ENCODE peak calls at places on chromosomes 3 and 15, in nine cellular contexts. K is H1, I is GM23338, T is cardiac fibroblast, D is progenitor cell of endocrine pancreas, C is tibial artery, Z is left ventricle myocardium inferior, X is fibroblast of lung, B is foreskin keratinocyte. S is an unnamed sample.

GRCh38 chr3:184336484-184337230 is 743 bp upstream of the FAM131A start:
- DNase-seq in C (peak; percentile 77), K (no peak), X (peak; percentile 75), I (peak; percentile 83), D (no peak), T (peak; percentile 80), Z (no peak), B (peak; percentile 48), S (no peak)

GRCh38 chr3:168093229-168093628 is 2.5 kb downstream of the GOLIM4 start:
- DNase-seq in D (no peak), T (no peak), X (no peak), I (no peak), B (no peak), Z (no peak), C (no peak), K (no peak), S (no peak)

GRCh38 chr3:124157000-124157712 is 165.2 kb upstream of the ROPN1 start:
- DNase-seq in K (no peak), T (no peak), B (no peak), C (no peak), I (no peak), X (peak; percentile 11), D (no peak), Z (no peak), S (no peak)

GRCh38 chr3:61824553-61825135 is 263.3 kb downstream of the PTPRG start:
- DNase-seq in T (no peak), D (no peak), C (no peak), X (no peak), B (no peak), Z (no peak), K (no peak), I (no peak), S (no peak)

GRCh38 chr15:94287794-94288246 is 56.5 kb downstream of the MCTP2 start:
- DNase-seq in D (no peak), I (peak; percentile 27), B (no peak), C (no peak), T (no peak), X (no peak), K (no peak), Z (no peak), S (no peak)

GRCh38 chr3:159856496-159857098 is 132.0 kb upstream of the IL12A start:
- DNase-seq in T (no peak), Z (no peak), I (no peak), C (no peak), X (no peak), B (no peak), K (no peak), D (no peak), S (no peak)

GRCh38 chr15:79858469-79858868 is 38.3 kb downstream of the MTHFS start:
- DNase-seq in X (no peak), D (no peak), K (no peak), I (no peak), C (no peak), B (peak; percentile 13), T (peak; percentile 33), Z (no peak), S (no peak)

GRCh38 chr3:129238945-129239705 is 10.3 kb upstream of the COPG1 start:
- DNase-seq in K (no peak), I (no peak), D (no peak), T (peak; percentile 82), Z (peak; percentile 26), B (peak; percentile 57), X (peak; percentile 72), C (no peak), S (no peak)

GRCh38 chr3:178320481-178321352 is 215.5 kb upstream of the KCNMB2 start:
- DNase-seq in X (peak; percentile 68), C (no peak), Z (peak; percentile 73), I (no peak), T (peak; percentile 67), D (no peak), B (peak; percentile 74), K (no peak), S (peak; percentile 19)

GRCh38 chr15:79458491-79458890 is 26.4 kb downstream of the MINAR1 start:
- DNase-seq in C (no peak), D (no peak), K (no peak), I (no peak), Z (no peak), X (no peak), B (no peak), T (no peak), S (no peak)

GRCh38 chr3:167274141-167274874 is 105.8 kb downstream of the ZBBX start:
- DNase-seq in X (no peak), I (no peak), C (no peak), Z (no peak), T (no peak), D (no peak), B (no peak), K (no peak), S (no peak)

GRCh38 chr15:38563723-38564519 is 693 bp downstream of the RASGRP1 start:
- DNase-seq in I (peak; percentile 57), K (no peak), C (peak; percentile 70), D (peak; percentile 75), T (peak; percentile 50), Z (peak; percentile 64), X (peak; percentile 35), B (peak; percentile 38), S (no peak)

GRCh38 chr15:38565287-38565670 is 665 bp upstream of the RASGRP1 start:
- DNase-seq in D (no peak), Z (no peak), K (no peak), X (no peak), B (no peak), T (no peak), I (no peak), C (no peak), S (no peak)

GRCh38 chr15:38562278-38562677 is 2.3 kb downstream of the RASGRP1 start:
- DNase-seq in C (no peak), K (no peak), Z (no peak), B (no peak), X (no peak), I (peak; percentile 9), T (no peak), D (no peak), S (no peak)

GRCh38 chr15:38560456-38560926 is 4.1 kb downstream of the RASGRP1 start:
- DNase-seq in I (no peak), B (no peak), Z (no peak), K (no peak), C (no peak), D (no peak), T (no peak), X (no peak), S (no peak)

GRCh38 chr15:38564557-38565286 is at the start of gene RASGRP1:
- DNase-seq in C (peak; percentile 65), Z (peak; percentile 51), D (peak; percentile 60), X (peak; percentile 33), B (no peak), I (peak; percentile 86), T (peak; percentile 37), K (no peak), S (no peak)
- TF ChIP-seq CTCF in C (no peak), Z (no peak), D (no peak), X (no peak), B (peak; percentile 50), I (no peak), T (no peak), K (peak; percentile 31), S (peak; percentile 68)

GRCh38 chr3:13391308-13391707 is 28.8 kb downstream of the NUP210 start:
- DNase-seq in X (no peak), B (no peak), Z (no peak), T (no peak), D (no peak), C (no peak), K (no peak), I (peak; percentile 20), S (no peak)
- TF ChIP-seq CTCF in X (no peak), B (peak; percentile 34), Z (peak; percentile 14), T (no peak), D (peak; percentile 25), C (no peak), K (peak; percentile 41), I (peak; percentile 32), S (no peak)

GRCh38 chr3:188931531-188931930 is 240.2 kb upstream of the TPRG1 start:
- DNase-seq in T (no peak), D (no peak), B (no peak), C (no peak), K (no peak), I (no peak), Z (no peak), X (no peak), S (no peak)

GRCh38 chr3:188927971-188928370 is 243.8 kb upstream of the TPRG1 start:
- DNase-seq in Z (no peak), K (no peak), D (no peak), T (no peak), I (no peak), C (no peak), B (no peak), X (no peak), S (no peak)

GRCh38 chr3:188926141-188926540 is 245.6 kb upstream of the TPRG1 start:
- DNase-seq in D (no peak), X (peak; percentile 40), Z (no peak), C (no peak), I (no peak), B (no peak), K (no peak), T (no peak), S (no peak)

GRCh38 chr3:188926741-188927650 is 244.8 kb upstream of the TPRG1 start:
- DNase-seq in X (no peak), I (no peak), D (no peak), B (no peak), T (no peak), C (no peak), Z (no peak), K (no peak), S (no peak)

DNA sequence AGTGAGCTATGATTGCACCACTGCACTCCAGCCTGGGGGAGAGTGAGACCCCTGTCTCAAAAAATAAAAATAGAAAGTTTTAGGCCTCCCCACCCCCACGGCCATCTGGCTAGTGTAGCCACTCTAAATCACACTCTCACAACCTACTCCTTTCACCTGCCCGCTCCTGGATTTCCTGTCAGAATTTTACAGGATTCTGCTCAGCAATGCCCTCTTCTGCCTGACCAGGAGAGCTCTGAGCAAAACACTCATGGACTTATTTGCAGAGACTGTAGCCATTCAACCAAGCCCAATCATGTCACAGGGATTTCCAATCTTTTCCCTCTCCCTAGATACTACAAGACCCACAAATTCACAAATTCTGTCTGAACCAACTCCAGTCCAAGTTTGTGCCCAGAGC is 242.6 kb upstream of the TPRG1 start:
- DNase-seq in I (peak; percentile 44), X (no peak), B (peak; percentile 41), Z (no peak), D (no peak), C (no peak), T (peak; percentile 32), K (no peak), S (no peak)
- TF ChIP-seq CTCF in I (no peak), X (no peak), B (peak; percentile 66), Z (peak; percentile 50), D (peak; percentile 29), C (no peak), T (peak; percentile 8), K (peak; percentile 33), S (no peak)

DNA sequence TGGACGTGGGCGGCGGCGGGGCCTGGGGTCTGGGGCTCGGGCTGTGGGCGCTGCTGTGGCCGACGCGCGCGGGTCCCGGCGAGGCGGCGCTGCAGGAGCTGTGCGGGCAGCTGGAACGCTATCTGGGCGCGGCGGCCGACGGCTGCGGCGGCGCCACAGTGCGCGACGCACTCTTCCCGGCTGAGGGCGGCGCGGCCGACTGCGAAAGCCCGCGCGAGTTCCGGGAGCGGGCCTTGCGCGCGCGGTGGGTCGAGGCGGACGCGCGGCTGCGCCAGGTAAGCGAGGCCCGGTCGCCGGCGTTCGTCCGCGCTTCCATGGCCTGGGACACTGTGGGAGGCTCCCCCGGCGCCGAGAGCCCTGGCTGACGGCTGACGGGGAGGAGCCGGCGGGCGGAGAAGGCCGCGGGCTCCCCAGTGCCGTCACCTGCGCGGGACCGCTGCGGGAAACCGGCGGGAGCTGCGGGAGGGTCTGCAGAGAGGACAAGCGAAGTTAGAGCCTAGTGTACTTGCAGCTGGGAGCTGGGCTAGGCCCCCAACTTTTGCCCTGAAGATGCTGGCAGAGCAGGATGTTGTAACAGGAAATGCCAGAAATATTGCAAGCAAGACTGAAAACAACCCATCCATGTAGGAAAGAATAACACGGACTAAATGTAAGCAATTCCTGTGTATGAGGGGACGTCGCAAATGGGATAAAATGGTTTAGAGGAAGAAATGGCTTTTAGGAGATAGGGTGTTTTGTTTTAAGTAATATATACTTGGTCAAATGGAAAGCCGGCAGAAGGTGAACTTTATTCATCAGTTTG is 834 bp downstream of the WHAMM start:
- DNase-seq in D (peak; percentile 51), C (no peak), T (peak; percentile 75), Z (peak; percentile 25), B (no peak), K (no peak), X (peak; percentile 69), I (peak; percentile 60), S (no peak)
- TF ChIP-seq CTCF in D (no peak), C (no peak), T (no peak), Z (no peak), B (no peak), K (no peak), X (no peak), I (no peak), S (no peak)

S was measured in AG04449.